ENCODE peak calls at places on chromosomes 11 and 22, in five cellular contexts. H, W, P, C and O are unnamed samples.

GRCh38 chr11:45102810-45103621 is 43.4 kb upstream of the PRDM11 start:
- DNase-seq in W (peak; percentile 84), P (peak; percentile 77), H (peak; percentile 84), C (peak; percentile 88), O (peak; percentile 85)

GRCh38 chr22:49330421-49331222 is 497.1 kb downstream of the BRD1 start:
- DNase-seq in W (peak; percentile 22), P (no peak), H (peak; percentile 28), C (no peak), O (peak; percentile 77)

GRCh38 chr11:64044730-64045386 is 9.1 kb downstream of the FLRT1 start:
- DNase-seq in W (no peak), C (no peak), P (no peak), H (no peak), O (no peak)

GRCh38 chr11:60847281-60847680 is 5.4 kb downstream of the CCDC86 start:
- DNase-seq in H (no peak), P (no peak), C (no peak), W (no peak), O (no peak)

GRCh38 chr11:129252621-129253020 is 60.5 kb upstream of the ARHGAP32 start:
- DNase-seq in H (peak; percentile 71), P (peak; percentile 26), W (no peak), C (no peak), O (no peak)

GRCh38 chr22:17832665-17833064 is 58.4 kb upstream of the BID start:
- DNase-seq in H (no peak), W (no peak), P (no peak), C (no peak), O (no peak)

GRCh38 chr11:121479355-121479754 is 26.6 kb upstream of the SORL1-AS1 start:
- DNase-seq in P (no peak), H (peak; percentile 94), W (no peak), C (no peak), O (no peak)

GRCh38 chr22:45583504-45583903 is 80.8 kb downstream of the FBLN1 start:
- DNase-seq in H (no peak), C (no peak), P (no peak), W (no peak), O (no peak)

GRCh38 chr22:21889251-21889990 is 22.0 kb upstream of the MAPK1 start:
- DNase-seq in P (no peak), C (no peak), H (no peak), W (no peak), O (no peak)

GRCh38 chr22:48664586-48664985 is 1163.1 kb downstream of the BRD1 start:
- DNase-seq in W (no peak), C (no peak), P (no peak), H (no peak), O (no peak)

GRCh38 chr22:37784829-37785495 is 22.8 kb upstream of the GCAT start:
- DNase-seq in H (no peak), C (no peak), W (peak; percentile 88), P (no peak), O (no peak)

GRCh38 chr11:120215634-120216033 is 4.8 kb downstream of the OAF start:
- DNase-seq in H (no peak), C (no peak), W (peak; percentile 84), P (no peak), O (no peak)

GRCh38 chr11:130846606-130847005 is 69.7 kb downstream of the SNX19 start:
- DNase-seq in P (no peak), H (no peak), C (no peak), W (no peak), O (peak; percentile 25)

GRCh38 chr11:15747671-15748070 is 608.7 kb downstream of the SOX6 start:
- DNase-seq in C (no peak), P (no peak), H (no peak), W (no peak), O (no peak)

GRCh38 chr11:119470316-119471266 is 47.6 kb upstream of the THY1 start:
- DNase-seq in H (peak; percentile 32), C (no peak), P (no peak), W (no peak), O (peak; percentile 80)

GRCh38 chr22:17411213-17411612 is 42.0 kb downstream of the CECR2 start:
- DNase-seq in W (no peak), H (no peak), P (no peak), C (no peak), O (no peak)

GRCh38 chr11:70477607-70478006 is 79.3 kb downstream of the CTTN start:
- DNase-seq in H (no peak), P (no peak), C (no peak), W (peak; percentile 40), O (no peak)

GRCh38 chr11:119791701-119792151 is 62.7 kb upstream of the NECTIN1 start:
- DNase-seq in P (peak; percentile 6), C (no peak), H (peak; percentile 86), W (peak; percentile 44), O (no peak)

GRCh38 chr11:110125632-110126031 is 32.4 kb downstream of the ZC3H12C start:
- DNase-seq in C (no peak), P (no peak), H (no peak), W (no peak), O (no peak)

GRCh38 chr11:65067446-65067845 is 9.1 kb upstream of the NAALADL1 start:
- DNase-seq in H (no peak), W (no peak), P (no peak), C (no peak), O (no peak)

GRCh38 chr22:20508815-20509271 is 1.4 kb downstream of the MED15 start:
- DNase-seq in P (no peak), C (peak; percentile 72), H (no peak), W (peak; percentile 32), O (no peak)

GRCh38 chr11:118342503-118343161 is at the start of gene CD3D:
- DNase-seq in P (no peak), H (peak; percentile 46), C (no peak), W (no peak), O (no peak)

DNA sequence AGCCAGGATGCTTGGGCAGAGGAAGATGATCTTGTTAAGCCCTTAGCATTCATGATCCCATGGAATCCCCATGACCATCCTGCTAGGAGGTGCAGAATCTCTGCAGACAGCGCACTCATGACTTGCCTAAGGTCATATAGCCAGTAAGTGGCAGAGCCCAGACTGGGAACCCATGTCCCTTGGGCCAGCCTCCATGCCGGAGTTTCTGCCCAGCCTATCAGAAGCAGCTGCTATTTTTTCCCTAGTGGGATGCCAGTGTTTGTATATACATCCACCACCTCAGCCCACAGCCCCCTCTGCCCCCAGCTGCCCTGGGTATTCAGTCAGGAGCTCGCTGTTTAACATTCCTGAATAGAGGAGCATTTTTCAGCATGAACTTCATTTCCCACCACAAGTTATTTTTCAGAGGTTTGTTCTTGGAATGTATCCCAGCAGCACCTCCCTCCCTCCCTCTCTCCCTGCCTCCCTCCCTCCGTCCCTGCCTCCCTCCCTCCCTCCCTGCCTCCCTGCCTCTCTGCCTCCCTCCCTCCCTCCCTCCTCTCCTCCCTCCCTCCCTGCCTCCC is 34.4 kb upstream of the SUSD2 start:
- DNase-seq in C (no peak), P (no peak), W (no peak), H (peak; percentile 68), O (no peak)
- H3K4me1 ChIP-seq in C (peaks cover 38% of the 10 kb centered on the region), P (peaks cover 8% of the 10 kb centered on the region), W (peaks cover 32% of the 10 kb centered on the region), H (peaks cover 16% of the 10 kb centered on the region), O (peaks cover 52% of the 10 kb centered on the region)

GRCh38 chr22:28980326-28980725 is 81.3 kb downstream of the C22orf31 start:
- DNase-seq in W (no peak), P (no peak), H (no peak), C (no peak), O (no peak)
- H3K4me1 ChIP-seq in W (peaks cover 52% of the 10 kb centered on the region), P (peaks cover 14% of the 10 kb centered on the region), H (peaks cover 8% of the 10 kb centered on the region), C (no peaks in the 10 kb centered on the region), O (peaks cover 64% of the 10 kb centered on the region)

DNA sequence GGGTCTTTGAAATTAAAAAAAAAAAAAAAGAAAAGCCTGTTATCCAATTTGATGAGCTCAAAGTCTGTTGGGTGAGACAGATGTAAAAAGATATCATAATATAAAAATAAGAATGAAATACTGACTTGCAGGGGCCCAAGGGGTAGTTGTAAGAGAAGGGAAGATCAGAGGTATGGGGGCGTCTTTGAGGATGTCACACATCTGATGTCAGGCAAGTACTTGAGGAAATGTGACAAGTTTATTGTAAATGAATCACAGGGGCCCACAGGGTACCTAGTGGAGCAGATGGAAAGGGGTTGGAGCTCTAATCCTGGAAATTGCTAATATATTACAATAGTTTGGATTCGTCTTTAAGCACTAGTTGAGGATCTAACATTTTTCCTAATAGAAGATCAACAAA is 131.6 kb downstream of the MAML2 start:
- DNase-seq in H (no peak), P (no peak), C (no peak), W (no peak), O (no peak)
- H3K4me1 ChIP-seq in H (peaks cover 12% of the 10 kb centered on the region), P (peaks cover 5% of the 10 kb centered on the region), C (peaks cover 18% of the 10 kb centered on the region), W (peaks cover 36% of the 10 kb centered on the region), O (peaks cover 73% of the 10 kb centered on the region)

GRCh38 chr11:2395211-2395730 is 5.3 kb upstream of the TSSC4 start:
- DNase-seq in C (no peak), P (no peak), H (no peak), W (peak; percentile 79), O (no peak)

GRCh38 chr11:2396471-2396870 is 4.1 kb upstream of the TSSC4 start:
- DNase-seq in W (no peak), H (no peak), P (no peak), C (no peak), O (no peak)

GRCh38 chr11:2395856-2396255 is 4.7 kb upstream of the TSSC4 start:
- DNase-seq in W (peak; percentile 71), H (no peak), P (no peak), C (no peak), O (no peak)

GRCh38 chr11:2398664-2399355 is 1.7 kb upstream of the TSSC4 start:
- DNase-seq in W (no peak), P (no peak), C (no peak), H (no peak), O (no peak)

DNA sequence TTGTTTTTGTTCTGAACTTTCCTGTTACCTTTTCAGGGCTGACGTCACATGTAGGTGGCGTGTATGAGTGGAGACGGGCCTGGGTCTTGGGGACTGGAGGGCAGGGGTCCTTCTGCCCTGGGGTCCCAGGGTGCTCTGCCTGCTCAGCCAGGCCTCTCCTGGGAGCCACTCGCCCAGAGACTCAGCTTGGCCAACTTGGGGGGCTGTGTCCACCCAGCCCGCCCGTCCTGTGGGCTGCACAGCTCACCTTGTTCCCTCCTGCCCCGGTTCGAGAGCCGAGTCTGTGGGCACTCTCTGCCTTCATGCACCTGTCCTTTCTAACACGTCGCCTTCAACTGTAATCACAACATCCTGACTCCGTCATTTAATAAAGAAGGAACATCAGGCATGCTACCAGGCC is 3.5 kb upstream of the TSSC4 start:
- DNase-seq in C (no peak), W (no peak), H (no peak), P (no peak), O (no peak)
- H3K4me1 ChIP-seq in C (peaks cover 88% of the 10 kb centered on the region), W (peaks cover 10% of the 10 kb centered on the region), H (no peaks in the 10 kb centered on the region), P (peaks cover 12% of the 10 kb centered on the region), O (peaks cover 39% of the 10 kb centered on the region)

DNA sequence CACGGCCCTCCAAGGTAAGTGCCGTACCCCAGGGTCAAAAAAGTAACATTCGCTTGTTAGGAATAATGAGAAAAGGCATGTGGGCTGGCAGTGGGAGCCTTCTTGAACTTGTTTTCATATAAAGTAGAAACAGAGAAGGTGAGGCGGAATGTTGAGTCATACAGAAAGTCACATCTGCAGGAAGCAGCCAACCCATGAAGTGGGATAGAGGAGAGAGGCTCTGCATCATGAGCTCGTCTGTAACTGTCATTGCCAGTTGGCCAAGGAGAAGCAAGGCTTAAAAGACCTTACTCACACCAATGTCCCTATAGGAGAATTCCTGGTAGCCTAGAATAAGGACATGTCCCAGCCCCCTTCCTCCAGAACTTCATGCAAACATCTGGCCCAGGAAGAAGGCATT is 253.3 kb downstream of the BUD13 start:
- DNase-seq in W (no peak), C (no peak), H (peak; percentile 19), P (no peak), O (no peak)
- H3K4me1 ChIP-seq in W (no peaks in the 10 kb centered on the region), C (no peaks in the 10 kb centered on the region), H (no peaks in the 10 kb centered on the region), P (no peaks in the 10 kb centered on the region), O (no peaks in the 10 kb centered on the region)